ENCODE peak calls at places on chromosome 3, in five cellular contexts. V, Q, U, M and J are unnamed samples.

GRCh38 chr3:107198522-107199271 is 178.5 kb upstream of the CCDC54 start:
- DNase-seq in V (no peak), Q (no peak), U (no peak), M (no peak), J (no peak)

GRCh38 chr3:51559961-51560360 is 21.4 kb downstream of the RAD54L2 start:
- DNase-seq in V (no peak), Q (no peak), U (no peak), M (no peak), J (no peak)

GRCh38 chr3:132180337-132180791 is 136.8 kb upstream of the ACP3 start:
- DNase-seq in V (no peak), Q (peak), U (peak), M (no peak), J (no peak)

GRCh38 chr3:110069641-110070538 is 732.5 kb upstream of the DPPA4 start:
- DNase-seq in V (no peak), Q (no peak), U (no peak), M (no peak), J (no peak)

GRCh38 chr3:146680602-146681001 is 75.5 kb upstream of the PLSCR5 start:
- DNase-seq in V (no peak), Q (no peak), U (no peak), M (no peak), J (no peak)

GRCh38 chr3:46129588-46130272 is 78.4 kb downstream of the CCR1 start:
- DNase-seq in V (no peak), Q (no peak), U (no peak), M (no peak), J (no peak)

GRCh38 chr3:193915613-193916012 is 220.3 kb upstream of the HES1 start:
- DNase-seq in V (no peak), Q (no peak), U (no peak), M (no peak), J (no peak)

GRCh38 chr3:87206070-87206469 is 21.0 kb upstream of the CHMP2B start:
- DNase-seq in V (no peak), Q (no peak), U (no peak), M (no peak), J (no peak)

GRCh38 chr3:10822708-10823515 is 6.9 kb downstream of the SLC6A11 start:
- DNase-seq in V (no peak), Q (no peak), U (no peak), M (no peak), J (no peak)